ENCODE peak calls at places on chromosome 10, in seven cellular contexts. Y is right lobe of liver, U is uterus, R is prostate gland, F is heart left ventricle, I is Peyer's patch, W is endothelial cell of umbilical vein. N is an unnamed sample.

GRCh38 chr10:129057856-129058663 is 409.0 kb upstream of the MGMT start:
- DNase-seq in Y (no peak), U (no peak), W (no peak), I (peak; percentile 31), F (no peak), R (no peak), N (no peak)

GRCh38 chr10:119724630-119725549 is 960 bp upstream of the INPP5F start:
- DNase-seq in F (no peak), Y (no peak), I (peak; percentile 42), U (no peak), R (no peak), W (peak; percentile 46), N (no peak)

GRCh38 chr10:69123747-69124557 is at the start of gene VPS26A:
- DNase-seq in U (peak; percentile 99), I (peak; percentile 99), F (peak; percentile 100), R (peak; percentile 99), W (peak; percentile 99), Y (peak; percentile 100), N (peak; percentile 98)

GRCh38 chr10:73413108-73413527 is 740 bp downstream of the ANXA7 start:
- DNase-seq in F (no peak), I (peak; percentile 39), R (peak; percentile 35), Y (no peak), W (no peak), U (no peak), N (peak; percentile 73)

GRCh38 chr10:78255796-78256638 is 222.4 kb downstream of the RPS24 start:
- DNase-seq in I (no peak), Y (no peak), R (no peak), W (peak; percentile 92), F (no peak), U (peak; percentile 52), N (peak; percentile 51)

GRCh38 chr10:72134785-72135765 is 46.7 kb upstream of the SPOCK2 start:
- DNase-seq in I (no peak), Y (no peak), W (no peak), R (no peak), F (no peak), U (no peak), N (no peak)

GRCh38 chr10:109926141-109926745 is 2.9 kb upstream of the XPNPEP1 start:
- DNase-seq in I (no peak), F (no peak), W (no peak), U (no peak), Y (no peak), R (no peak), N (no peak)

GRCh38 chr10:91672021-91672608 is 39.2 kb upstream of the PPP1R3C start:
- DNase-seq in W (peak; percentile 31), U (no peak), I (no peak), Y (no peak), R (no peak), F (no peak), N (no peak)

GRCh38 chr10:73493781-73494180 is 2.0 kb downstream of the PPP3CB start:
- DNase-seq in U (no peak), W (no peak), I (no peak), F (no peak), R (no peak), Y (no peak), N (no peak)

GRCh38 chr10:88896336-88897018 is 16.4 kb downstream of the STAMBPL1 start:
- DNase-seq in R (no peak), Y (no peak), U (no peak), I (no peak), W (no peak), F (no peak), N (no peak)

GRCh38 chr10:100148353-100149211 is 37.2 kb downstream of the ERLIN1 start:
- DNase-seq in F (no peak), R (no peak), I (no peak), W (no peak), U (no peak), Y (no peak), N (no peak)

GRCh38 chr10:101939273-101939635 is 95.7 kb upstream of the KCNIP2 start:
- DNase-seq in R (no peak), F (no peak), U (no peak), I (no peak), Y (no peak), W (peak; percentile 90), N (no peak)

GRCh38 chr10:44716470-44716869 is 194.7 kb upstream of the TMEM72 start:
- DNase-seq in I (no peak), Y (no peak), F (no peak), R (peak; percentile 15), U (no peak), W (no peak), N (no peak)

GRCh38 chr10:115969591-115969990 is 303.4 kb downstream of the GFRA1 start:
- DNase-seq in I (no peak), R (no peak), U (no peak), Y (no peak), F (no peak), W (no peak), N (no peak)

GRCh38 chr10:123427386-123427785 is 238.8 kb upstream of the GPR26 start:
- DNase-seq in W (no peak), F (no peak), R (no peak), Y (peak; percentile 70), I (no peak), U (no peak), N (no peak)

GRCh38 chr10:14017380-14017943 is 313.3 kb downstream of the FRMD4A start:
- DNase-seq in F (no peak), U (no peak), I (no peak), W (no peak), Y (no peak), R (no peak), N (no peak)

GRCh38 chr10:62761115-62761514 is 43.4 kb upstream of the ADO start:
- DNase-seq in W (peak; percentile 4), I (no peak), Y (no peak), F (no peak), U (no peak), R (no peak), N (no peak)

DNA sequence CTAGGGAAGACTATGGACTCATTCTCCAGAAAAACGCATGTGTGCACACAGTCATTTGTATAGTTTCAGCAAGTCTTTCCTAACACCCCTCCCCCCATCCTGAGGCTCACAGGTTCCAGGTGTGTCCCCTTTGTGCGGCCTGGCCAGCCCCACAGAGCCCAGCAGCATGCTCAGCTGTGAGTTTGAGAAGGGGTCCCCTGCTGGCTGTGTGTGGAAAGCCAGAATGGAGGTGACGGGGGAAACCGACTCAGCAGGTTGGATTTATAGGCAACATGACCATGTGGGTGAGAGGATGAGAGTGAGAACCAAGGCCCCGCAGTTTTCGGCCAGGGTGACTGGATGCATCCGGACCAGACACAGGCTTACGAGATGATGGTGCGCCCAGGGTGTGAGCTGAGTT is 9.9 kb downstream of the PTPRE start:
- DNase-seq in F (peak; percentile 32), I (no peak), U (no peak), R (no peak), Y (no peak), W (no peak), N (no peak)
- TF ChIP-seq CTCF in F (no peak), I (no peak), U (no peak), R (no peak), Y (no peak), W (no peak), N (no peak)

DNA sequence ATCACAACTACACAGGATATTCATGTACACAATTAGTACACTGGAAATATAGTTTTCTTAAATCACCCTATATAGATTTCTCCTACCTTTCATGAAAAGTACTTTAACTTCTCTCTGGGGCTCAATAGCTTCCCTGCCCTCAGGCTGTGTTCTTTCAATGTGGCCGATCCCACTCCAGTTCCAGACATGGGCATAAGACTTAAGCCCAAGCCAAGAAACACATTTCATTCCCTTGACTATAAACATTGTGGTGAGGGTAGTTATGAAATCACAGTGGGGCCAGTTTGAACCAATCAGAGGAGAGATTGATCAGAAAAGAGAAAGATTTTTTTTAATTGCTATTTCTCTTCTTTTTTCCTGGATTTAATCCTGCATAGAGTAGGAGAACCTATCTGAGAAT is 904.6 kb upstream of the SORCS1 start:
- DNase-seq in U (no peak), F (no peak), R (no peak), Y (no peak), W (no peak), I (no peak), N (no peak)
- H3K9me3 ChIP-seq in U (no peaks in the 10 kb centered on the region), F (peaks cover 2% of the 10 kb centered on the region), R (no peaks in the 10 kb centered on the region), Y (no peaks in the 10 kb centered on the region), W (peaks cover 4% of the 10 kb centered on the region), I (no peaks in the 10 kb centered on the region), N (no peaks in the 10 kb centered on the region)

GRCh38 chr10:30441974-30442606 is 8.1 kb downstream of the MAP3K8 start:
- DNase-seq in R (no peak), F (no peak), W (no peak), U (no peak), I (no peak), Y (no peak), N (no peak)
- TF ChIP-seq POLR2A in R (no peak), F (no peak), W (no peak), U (no peak), I (no peak), Y (no peak), N (no peak)

DNA sequence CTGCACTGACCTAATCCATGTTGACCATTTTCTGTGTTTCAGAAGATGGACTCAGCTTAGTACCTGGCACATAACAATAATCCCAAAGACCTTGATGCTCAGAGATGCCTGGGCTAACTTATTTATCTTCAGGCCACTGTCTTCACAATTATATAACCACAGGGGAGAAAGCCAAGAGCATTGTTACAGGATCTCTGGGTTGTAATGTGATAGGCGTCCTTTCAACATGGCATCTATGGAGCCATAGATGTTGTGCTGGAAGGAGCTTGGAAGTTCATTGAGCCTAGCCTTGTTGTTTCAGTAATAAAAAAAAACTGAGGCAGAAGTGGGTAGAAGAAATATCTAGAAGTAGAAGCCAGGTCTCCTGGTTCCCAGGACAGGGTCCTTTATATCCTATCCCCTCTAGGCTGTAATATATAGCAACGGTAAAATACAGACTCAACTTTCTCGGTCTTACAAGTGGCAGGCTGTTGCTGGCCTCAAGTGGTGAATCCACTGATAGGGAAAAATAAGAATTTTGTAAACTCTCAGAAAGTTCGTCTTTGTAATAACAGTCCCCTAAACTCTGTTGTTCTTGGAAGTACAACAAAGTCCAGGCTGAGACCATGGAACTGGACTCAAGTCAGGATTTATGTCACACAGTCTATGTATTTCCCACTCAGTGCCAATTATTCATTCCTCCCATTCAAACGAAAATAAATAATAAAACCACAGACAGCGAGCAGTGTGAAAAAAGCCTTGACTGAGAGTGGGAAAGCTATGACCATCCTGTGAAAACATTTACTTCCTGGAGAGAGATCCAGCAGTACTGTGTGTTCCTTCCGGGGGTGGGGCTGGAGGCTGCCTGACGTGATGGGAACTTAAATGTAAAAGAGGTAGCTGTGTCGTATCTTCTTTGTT is 277.6 kb downstream of the REEP3 start:
- DNase-seq in W (peak; percentile 97), U (peak; percentile 56), R (peak; percentile 87), Y (no peak), F (peak; percentile 69), I (no peak), N (peak; percentile 16)
- TF ChIP-seq CTCF in W (no peak), U (no peak), R (no peak), Y (no peak), F (no peak), I (no peak), N (no peak)